ENCODE peak calls at places on chromosomes 3 and 15, in six cellular contexts. K, V, B, P, A and O are unnamed samples.

GRCh38 chr15:99845009-99845408 is 111.8 kb upstream of the LYSMD4 start:
- DNase-seq in K (no peak), P (no peak), B (peak; percentile 1), V (no peak), A (no peak), O (no peak)

GRCh38 chr3:169634618-169635236 is 28.8 kb downstream of the MECOM start:
- DNase-seq in A (no peak), K (no peak), P (peak; percentile 32), B (no peak), V (no peak), O (no peak)

GRCh38 chr3:124630994-124631393 is 99.3 kb upstream of the UMPS start:
- DNase-seq in K (no peak), P (no peak), A (no peak), V (no peak), B (no peak), O (no peak)

GRCh38 chr3:172031957-172032356 is 7.4 kb upstream of the FNDC3B start:
- DNase-seq in A (no peak), P (no peak), V (no peak), B (no peak), K (no peak), O (no peak)

GRCh38 chr15:54803139-54803808 is 393.5 kb downstream of the RSL24D1 start:
- DNase-seq in B (peak; percentile 0), P (no peak), A (no peak), K (no peak), V (no peak), O (no peak)

GRCh38 chr3:129213238-129213637 is 29.5 kb upstream of the CNBP start:
- DNase-seq in K (no peak), V (no peak), B (no peak), P (no peak), A (no peak), O (no peak)

GRCh38 chr15:61063875-61064320 is 165.2 kb downstream of the RORA start:
- DNase-seq in B (no peak), P (no peak), V (no peak), K (no peak), A (no peak), O (no peak)

GRCh38 chr3:104561324-104561723 is 805.4 kb upstream of the ALCAM start:
- DNase-seq in B (no peak), A (no peak), K (no peak), V (no peak), P (no peak), O (no peak)

GRCh38 chr15:29935296-29936020 is 113.2 kb upstream of the TJP1 start:
- DNase-seq in P (no peak), V (no peak), B (no peak), K (no peak), A (no peak), O (no peak)

GRCh38 chr3:67305160-67305559 is 307.1 kb downstream of the KBTBD8 start:
- DNase-seq in K (no peak), P (no peak), V (no peak), B (no peak), A (no peak), O (no peak)

GRCh38 chr3:69541823-69542264 is 156.0 kb upstream of the FRMD4B start:
- DNase-seq in A (no peak), K (no peak), P (peak; percentile 45), B (no peak), V (peak; percentile 78), O (peak; percentile 85)

GRCh38 chr3:55518451-55518850 is 31.3 kb upstream of the WNT5A start:
- DNase-seq in K (no peak), V (no peak), A (no peak), B (peak; percentile 39), P (no peak), O (no peak)
- TF ChIP-seq CTCF in K (no peak), V (no peak), A (no peak), B (no peak), P (no peak), O (no peak)

GRCh38 chr3:49015072-49015471 is 3.3 kb downstream of the DALRD3 start:
- DNase-seq in B (no peak), K (no peak), A (no peak), V (no peak), P (no peak), O (no peak)

GRCh38 chr3:49015765-49016164 is 2.6 kb downstream of the DALRD3 start:
- DNase-seq in V (no peak), A (no peak), K (no peak), P (no peak), B (no peak), O (no peak)

GRCh38 chr3:49013738-49014660 is 4.4 kb downstream of the DALRD3 start:
- DNase-seq in A (no peak), B (no peak), K (no peak), P (peak; percentile 35), V (no peak), O (no peak)

GRCh38 chr3:49012441-49013017 is 5.3 kb downstream of the WDR6 start:
- DNase-seq in B (no peak), P (peak; percentile 53), K (no peak), A (no peak), V (no peak), O (no peak)

GRCh38 chr3:49013113-49013737 is 5.2 kb downstream of the DALRD3 start:
- DNase-seq in P (no peak), B (no peak), K (no peak), A (no peak), V (no peak), O (no peak)
- TF ChIP-seq POLR2A in P (no peak), B (no peak), K (no peak), A (no peak), V (no peak), O (no peak)

GRCh38 chr3:44685128-44685800 is 27.2 kb upstream of the ZNF502 start:
- DNase-seq in P (peak; percentile 88), K (peak; percentile 45), V (peak; percentile 84), A (no peak), B (peak; percentile 84), O (peak; percentile 22)

GRCh38 chr3:44678480-44679116 is 30.1 kb downstream of the ZNF35 start:
- DNase-seq in K (no peak), A (no peak), B (no peak), P (no peak), V (no peak), O (no peak)

GRCh38 chr3:44682182-44682896 is 30.1 kb upstream of the ZNF502 start:
- DNase-seq in P (no peak), K (no peak), B (peak; percentile 19), V (no peak), A (no peak), O (no peak)

GRCh38 chr3:44680921-44681455 is 31.5 kb upstream of the ZNF502 start:
- DNase-seq in A (no peak), P (no peak), B (no peak), K (no peak), V (no peak), O (no peak)
- H3K4me3 ChIP-seq in A (no peak overlapping the region), P (no peak overlapping the region), B (no peak overlapping the region), K (no peak overlapping the region), V (no peak overlapping the region), O (no peak overlapping the region)

GRCh38 chr3:177470200-177470941 is 273.1 kb upstream of the TBL1XR1 start:
- DNase-seq in K (no peak), A (no peak), V (no peak), P (no peak), B (peak; percentile 51), O (no peak)
- TF ChIP-seq CTCF in K (no peak), A (no peak), V (no peak), P (no peak), B (no peak), O (no peak)

GRCh38 chr3:114020907-114021306 is 35.4 kb downstream of the CCDC191 start:
- DNase-seq in K (no peak), V (no peak), A (no peak), P (no peak), B (no peak), O (no peak)
- TF ChIP-seq POLR2A in K (no peak), V (no peak), A (no peak), P (no peak), B (no peak), O (no peak)